ENCODE peak calls at places on chromosomes 6 and 20, in seven cellular contexts. R is left lung, S is breast epithelium, D is Calu3, V is H9, U is GM23338, A is fibroblast of mammary gland. O is an unnamed sample.

GRCh38 chr6:98590957-98591356 is 243.4 kb upstream of the POU3F2 start:
- DNase-seq in D (no peak), S (no peak), R (no peak), A (no peak), V (no peak), U (no peak), O (peak; percentile 4)

GRCh38 chr6:11296449-11297375 is 64.2 kb upstream of the NEDD9 start:
- DNase-seq in A (no peak), U (no peak), S (no peak), V (no peak), D (peak; percentile 13), R (no peak), O (no peak)

GRCh38 chr6:163580311-163581030 is 166.0 kb downstream of the QKI start:
- DNase-seq in V (no peak), U (no peak), A (no peak), R (no peak), D (no peak), S (no peak), O (no peak)

GRCh38 chr6:129402244-129402643 is 307.7 kb downstream of the ARHGAP18 start:
- DNase-seq in R (no peak), D (no peak), V (no peak), S (no peak), A (peak; percentile 41), U (no peak), O (no peak)

GRCh38 chr6:16849280-16850210 is 88.3 kb upstream of the ATXN1 start:
- DNase-seq in S (no peak), A (peak; percentile 36), V (no peak), R (no peak), D (no peak), U (peak; percentile 21), O (no peak)

GRCh38 chr6:158285321-158285960 is 26.8 kb upstream of the TULP4 start:
- DNase-seq in R (no peak), S (no peak), D (no peak), A (peak; percentile 17), V (no peak), U (no peak), O (no peak)

GRCh38 chr6:19312291-19312978 is 524.7 kb upstream of the ID4 start:
- DNase-seq in A (no peak), D (no peak), U (peak; percentile 83), V (peak; percentile 86), R (no peak), S (no peak), O (no peak)

GRCh38 chr20:10902836-10903410 is 229.1 kb upstream of the JAG1 start:
- DNase-seq in S (no peak), D (no peak), V (no peak), R (no peak), A (no peak), U (no peak), O (no peak)

GRCh38 chr6:24245275-24245674 is 112.6 kb downstream of the DCDC2 start:
- DNase-seq in R (no peak), U (no peak), A (no peak), V (no peak), D (no peak), S (no peak), O (no peak)

GRCh38 chr6:21413428-21413827 is 180.1 kb upstream of the SOX4 start:
- DNase-seq in R (no peak), V (no peak), U (no peak), D (no peak), A (no peak), S (no peak), O (no peak)

GRCh38 chr20:49631074-49631716 is 63.3 kb upstream of the PTGIS start:
- DNase-seq in U (no peak), V (no peak), A (peak; percentile 20), S (no peak), D (no peak), R (no peak), O (no peak)

GRCh38 chr6:113291751-113292445 is 565.2 kb upstream of the MARCKS start:
- DNase-seq in U (no peak), D (no peak), A (peak; percentile 24), R (no peak), S (no peak), V (no peak), O (no peak)

GRCh38 chr6:71258078-71258866 is 30.3 kb upstream of the OGFRL1 start:
- DNase-seq in A (peak; percentile 10), D (no peak), S (no peak), R (no peak), U (no peak), V (no peak), O (no peak)

GRCh38 chr6:72622094-72622540 is 253 bp downstream of the KCNQ5 start:
- DNase-seq in U (peak; percentile 72), R (peak; percentile 36), S (no peak), A (no peak), D (no peak), V (peak; percentile 69), O (peak; percentile 81)

GRCh38 chr6:15076565-15076964 is 169.3 kb upstream of the JARID2 start:
- DNase-seq in A (no peak), D (no peak), S (no peak), R (no peak), U (no peak), V (no peak), O (no peak)

GRCh38 chr6:148242180-148242579 is 100.5 kb upstream of the SASH1 start:
- DNase-seq in U (no peak), D (no peak), S (no peak), R (no peak), A (peak; percentile 21), V (no peak), O (no peak)

GRCh38 chr20:48463916-48464315 is 363.9 kb downstream of the PREX1 start:
- DNase-seq in R (no peak), A (peak; percentile 53), V (no peak), D (no peak), S (no peak), U (no peak), O (no peak)

DNA sequence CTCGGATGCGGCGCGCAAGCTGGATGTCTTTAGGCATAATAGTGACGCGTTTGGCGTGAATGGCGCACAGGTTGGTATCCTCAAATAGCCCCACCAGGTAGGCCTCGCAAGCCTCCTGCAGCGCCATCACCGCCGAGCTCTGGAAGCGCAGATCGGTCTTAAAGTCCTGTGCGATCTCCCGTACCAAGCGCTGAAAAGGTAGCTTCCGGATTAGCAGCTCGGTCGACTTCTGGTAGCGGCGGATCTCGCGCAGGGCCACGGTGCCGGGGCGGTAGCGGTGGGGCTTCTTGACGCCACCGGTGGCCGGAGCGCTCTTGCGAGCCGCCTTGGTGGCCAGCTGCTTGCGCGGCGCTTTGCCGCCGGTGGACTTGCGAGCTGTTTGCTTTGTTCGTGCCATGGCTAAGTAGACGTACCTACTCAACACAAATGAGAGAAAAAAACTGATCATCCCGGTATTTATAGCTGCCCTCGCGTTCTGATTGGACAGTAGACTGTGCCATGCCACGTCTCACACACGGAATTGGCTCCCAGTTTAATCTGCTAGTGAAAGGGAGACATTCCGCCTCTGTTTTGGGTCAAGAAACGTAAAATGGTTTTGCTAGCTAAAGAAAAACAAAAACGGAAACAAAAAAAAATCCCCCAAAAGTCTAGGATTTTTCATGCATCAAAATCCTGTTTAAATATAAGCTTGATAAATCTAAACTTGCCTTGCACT is 40.1 kb downstream of the OR2B2 start:
- DNase-seq in V (peak; percentile 79), S (peak; percentile 68), D (peak; percentile 84), U (peak; percentile 93), A (peak; percentile 95), R (peak; percentile 88), O (peak; percentile 64)
- TF ChIP-seq CTCF in V (peak; percentile 32), S (no peak), D (no peak), U (peak; percentile 14), A (no peak), R (no peak), O (no peak)

DNA sequence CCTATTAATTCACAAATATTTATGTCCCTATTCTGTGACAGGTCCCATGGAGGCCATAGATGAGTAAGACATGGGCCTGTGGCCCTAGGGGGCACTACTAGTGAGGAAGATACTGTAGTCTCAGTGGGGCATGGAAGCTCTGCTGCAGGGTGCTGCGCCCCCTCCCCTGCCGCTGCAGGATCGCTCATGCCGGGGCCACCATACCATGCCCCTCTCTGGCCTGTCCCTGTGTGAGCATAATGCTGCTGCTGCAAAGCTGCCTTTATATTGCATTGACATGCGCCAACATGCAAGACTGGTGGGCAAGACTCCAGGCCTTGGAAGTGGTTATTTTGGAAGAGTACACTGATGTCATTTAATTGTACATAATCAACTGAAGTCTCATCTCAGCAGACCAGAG is 60.0 kb downstream of the TOX2 start:
- DNase-seq in R (no peak), V (no peak), U (no peak), S (no peak), D (no peak), A (no peak), O (no peak)
- TF ChIP-seq CTCF in R (no peak), V (no peak), U (no peak), S (no peak), D (no peak), A (no peak), O (no peak)

GRCh38 chr6:27239258-27239657 is 8.2 kb upstream of the PRSS16 start:
- DNase-seq in D (no peak), U (no peak), V (no peak), R (no peak), S (no peak), A (no peak), O (no peak)

GRCh38 chr6:27237089-27237723 is 10.3 kb upstream of the PRSS16 start:
- DNase-seq in R (no peak), U (peak; percentile 83), D (peak; percentile 69), A (peak; percentile 73), S (no peak), V (peak; percentile 73), O (peak; percentile 61)

GRCh38 chr6:27234576-27234975 is 12.9 kb upstream of the PRSS16 start:
- DNase-seq in S (no peak), R (no peak), A (no peak), V (no peak), D (no peak), U (no peak), O (no peak)

GRCh38 chr6:27241443-27241842 is 6.1 kb upstream of the PRSS16 start:
- DNase-seq in A (no peak), S (no peak), U (no peak), V (no peak), R (no peak), D (no peak), O (no peak)

GRCh38 chr6:27238010-27238983 is 9.2 kb upstream of the PRSS16 start:
- DNase-seq in V (peak; percentile 62), R (peak; percentile 46), S (no peak), D (peak; percentile 38), A (no peak), U (peak; percentile 71), O (no peak)
- TF ChIP-seq CTCF in V (peak; percentile 33), R (no peak), S (no peak), D (no peak), A (no peak), U (peak; percentile 47), O (no peak)

GRCh38 chr20:38108438-38109024 is 56.5 kb downstream of the TGM2 start:
- DNase-seq in R (no peak), D (no peak), A (peak; percentile 84), V (no peak), S (no peak), U (no peak), O (no peak)

GRCh38 chr20:38109657-38110524 is 55.2 kb downstream of the TGM2 start:
- DNase-seq in A (peak; percentile 99), V (no peak), D (peak; percentile 54), U (no peak), S (no peak), R (peak; percentile 67), O (no peak)

GRCh38 chr20:38110525-38111178 is 54.4 kb downstream of the TGM2 start:
- DNase-seq in V (no peak), S (no peak), A (no peak), D (no peak), R (no peak), U (no peak), O (no peak)

GRCh38 chr20:38111366-38112232 is 53.5 kb downstream of the TGM2 start:
- DNase-seq in D (no peak), R (no peak), V (no peak), S (no peak), U (no peak), A (no peak), O (no peak)

GRCh38 chr20:38109025-38109541 is 56.0 kb downstream of the TGM2 start:
- DNase-seq in S (no peak), D (no peak), U (no peak), R (no peak), A (peak; percentile 97), V (no peak), O (no peak)
- TF ChIP-seq CTCF in S (no peak), D (no peak), U (no peak), R (no peak), A (no peak), V (no peak), O (no peak)